ENCODE peak calls at places on chromosomes 16 and 17, in ten cellular contexts. U is AG08396, K is NCI-H1048, V is NCI-H345, N is NCI-H1694, W is sciatic nerve, O is AML-193, S is AG09319, D is hepatic stellate cell, Q is ACHN. F is an unnamed sample.

GRCh38 chr17:32485261-32485955 is 1.4 kb upstream of the CDK5R1 start:
- DNase-seq in U (no peak), K (no peak), V (no peak), N (no peak), W (peak; percentile 38), O (no peak), S (no peak), D (no peak), Q (no peak), F (no peak)

GRCh38 chr16:57479422-57480126 is 6.7 kb downstream of the DOK4 start:
- DNase-seq in U (peak; percentile 79), K (no peak), V (no peak), N (peak; percentile 30), W (peak; percentile 72), O (no peak), S (peak; percentile 27), D (peak; percentile 86), Q (peak; percentile 30), F (no peak)

GRCh38 chr16:69029121-69029520 is 76.3 kb upstream of the HAS3 start:
- DNase-seq in U (no peak), K (no peak), V (no peak), N (no peak), W (no peak), O (no peak), S (no peak), D (no peak), Q (no peak), F (no peak)

GRCh38 chr17:40319651-40320550 is 10.9 kb downstream of the RARA start:
- DNase-seq in U (no peak), K (no peak), V (no peak), N (no peak), W (no peak), O (peak; percentile 69), S (no peak), D (no peak), Q (no peak), F (peak; percentile 67)

GRCh38 chr17:18002171-18002570 is 29.5 kb downstream of the DRC3 start:
- DNase-seq in U (peak; percentile 32), K (no peak), V (no peak), N (peak; percentile 58), W (no peak), O (no peak), S (no peak), D (peak; percentile 32), Q (no peak), F (no peak)

GRCh38 chr16:76856112-76856511 is 334.9 kb upstream of the MON1B start:
- DNase-seq in U (no peak), K (no peak), V (no peak), N (no peak), W (no peak), O (no peak), S (no peak), D (no peak), Q (no peak), F (no peak)

GRCh38 chr17:30380106-30380420 is 1.3 kb downstream of the CPD start:
- DNase-seq in U (peak; percentile 41), K (no peak), V (no peak), N (no peak), W (no peak), O (peak; percentile 29), S (no peak), D (no peak), Q (no peak), F (peak; percentile 23)

GRCh38 chr16:85202631-85203461 is 90.6 kb upstream of the CIBAR2 start:
- DNase-seq in U (peak; percentile 93), K (no peak), V (no peak), N (no peak), W (peak; percentile 80), O (no peak), S (peak; percentile 93), D (peak; percentile 65), Q (no peak), F (no peak)

GRCh38 chr16:12541672-12542071 is 262.0 kb downstream of the CPPED1 start:
- DNase-seq in U (no peak), K (no peak), V (no peak), N (peak; percentile 23), W (no peak), O (no peak), S (no peak), D (no peak), Q (no peak), F (no peak)

GRCh38 chr17:65039349-65039988 is 17.1 kb downstream of the GNA13 start:
- DNase-seq in U (no peak), K (no peak), V (no peak), N (no peak), W (no peak), O (no peak), S (no peak), D (no peak), Q (no peak), F (no peak)

GRCh38 chr17:11871773-11872172 is 125.5 kb downstream of the ZNF18 start:
- DNase-seq in U (no peak), K (no peak), V (no peak), N (no peak), W (no peak), O (no peak), S (no peak), D (no peak), Q (no peak), F (no peak)

GRCh38 chr17:8155341-8156173 is 3.4 kb upstream of the PER1 start:
- DNase-seq in U (no peak), K (no peak), V (no peak), N (no peak), W (peak; percentile 76), O (no peak), S (no peak), D (no peak), Q (no peak), F (no peak)

GRCh38 chr17:72122668-72123495 is 2.1 kb downstream of the SOX9 start:
- DNase-seq in U (peak; percentile 69), K (no peak), V (no peak), N (no peak), W (no peak), O (no peak), S (no peak), D (peak; percentile 74), Q (peak; percentile 48), F (no peak)

GRCh38 chr17:32927724-32928526 is at the start of gene TMEM98:
- DNase-seq in U (peak; percentile 72), K (no peak), V (peak; percentile 23), N (no peak), W (no peak), O (no peak), S (no peak), D (peak; percentile 45), Q (peak; percentile 35), F (no peak)